ENCODE peak calls at places on chromosome 13, in five cellular contexts. One of them, this sample, is unnamed.

GRCh38 chr13:90448466-90449037 is 898.9 kb upstream of the MIR17HG start:
- DNase-seq in aorta: no peak
- DNase-seq in Right ventricle myocardium inferior: no peak
- DNase-seq in HTR-8/SVneo: no peak
- DNase-seq in A549: no peak
- DNase-seq in this sample: no peak

GRCh38 chr13:100608906-100609305 is 20.3 kb upstream of the GGACT start:
- DNase-seq in Right ventricle myocardium inferior: no peak
- DNase-seq in HTR-8/SVneo: peak; percentile 31
- DNase-seq in aorta: no peak
- DNase-seq in A549: no peak
- DNase-seq in this sample: no peak

GRCh38 chr13:23928985-23929384 is 31.7 kb upstream of the C1QTNF9B start:
- DNase-seq in Right ventricle myocardium inferior: no peak
- DNase-seq in aorta: no peak
- DNase-seq in HTR-8/SVneo: peak; percentile 42
- DNase-seq in A549: peak; percentile 13
- DNase-seq in this sample: no peak

GRCh38 chr13:99690426-99691189 is 189.3 kb downstream of the TM9SF2 start:
- DNase-seq in A549: no peak
- DNase-seq in HTR-8/SVneo: no peak
- DNase-seq in Right ventricle myocardium inferior: no peak
- DNase-seq in aorta: no peak
- DNase-seq in this sample: no peak

GRCh38 chr13:43054803-43055802 is 31.7 kb downstream of the DNAJC15 start:
- DNase-seq in Right ventricle myocardium inferior: no peak
- DNase-seq in A549: peak; percentile 10
- DNase-seq in HTR-8/SVneo: peak; percentile 28
- DNase-seq in aorta: no peak
- DNase-seq in this sample: no peak

GRCh38 chr13:74571811-74572210 is 437.6 kb upstream of the KLF12 start:
- DNase-seq in aorta: no peak
- DNase-seq in HTR-8/SVneo: no peak
- DNase-seq in A549: no peak
- DNase-seq in Right ventricle myocardium inferior: no peak
- DNase-seq in this sample: no peak

GRCh38 chr13:20462533-20462915 is 63.1 kb downstream of the CRYL1 start:
- DNase-seq in A549: no peak
- DNase-seq in HTR-8/SVneo: no peak
- DNase-seq in aorta: no peak
- DNase-seq in Right ventricle myocardium inferior: no peak
- DNase-seq in this sample: no peak

GRCh38 chr13:102400619-102401125 is 1.2 kb downstream of the FGF14 start:
- DNase-seq in A549: no peak
- DNase-seq in Right ventricle myocardium inferior: peak; percentile 70
- DNase-seq in aorta: peak; percentile 51
- DNase-seq in HTR-8/SVneo: no peak
- DNase-seq in this sample: peak; percentile 37

GRCh38 chr13:84940167-84940566 is 859.1 kb downstream of the SLITRK6 start:
- DNase-seq in HTR-8/SVneo: no peak
- DNase-seq in aorta: no peak
- DNase-seq in Right ventricle myocardium inferior: no peak
- DNase-seq in A549: no peak
- DNase-seq in this sample: no peak

GRCh38 chr13:51814825-51815650 is 11.1 kb upstream of the DHRS12 start:
- DNase-seq in A549: peak; percentile 45
- DNase-seq in aorta: peak; percentile 68
- DNase-seq in HTR-8/SVneo: peak; percentile 65
- DNase-seq in Right ventricle myocardium inferior: no peak
- DNase-seq in this sample: peak; percentile 57

GRCh38 chr13:96391606-96392005 is 301.7 kb downstream of the HS6ST3 start:
- DNase-seq in aorta: no peak
- DNase-seq in A549: no peak
- DNase-seq in Right ventricle myocardium inferior: no peak
- DNase-seq in HTR-8/SVneo: no peak
- DNase-seq in this sample: no peak

GRCh38 chr13:39892731-39893293 is 237.3 kb downstream of the COG6 start:
- DNase-seq in A549: no peak
- DNase-seq in HTR-8/SVneo: no peak
- DNase-seq in aorta: peak; percentile 55
- DNase-seq in Right ventricle myocardium inferior: peak; percentile 68
- DNase-seq in this sample: peak; percentile 59

GRCh38 chr13:28751210-28751935 is 32.6 kb upstream of the SLC46A3 start:
- DNase-seq in aorta: no peak
- DNase-seq in HTR-8/SVneo: no peak
- DNase-seq in A549: no peak
- DNase-seq in Right ventricle myocardium inferior: no peak
- DNase-seq in this sample: no peak

This sample was measured in left ventricle myocardium superior.